ENCODE peak calls at places on chromosome 13, in eight cellular contexts. N, E, V, A, T, M, D and Y are unnamed samples.

GRCh38 chr13:91313103-91313502 is 34.4 kb upstream of the MIR17HG start:
- DNase-seq in T (peak; percentile 28), A (peak; percentile 56), N (peak; percentile 22), V (peak; percentile 49), M (no peak), D (no peak), E (no peak), Y (peak; percentile 33)

GRCh38 chr13:111317571-111318360 is 2.7 kb upstream of the TEX29 start:
- DNase-seq in T (no peak), A (no peak), V (no peak), D (no peak), N (no peak), E (no peak), M (no peak), Y (no peak)

GRCh38 chr13:46552888-46553520 is at the start of gene LRCH1:
- DNase-seq in V (peak; percentile 92), A (peak; percentile 95), M (peak; percentile 92), E (no peak), D (peak; percentile 74), T (peak; percentile 79), N (peak; percentile 70), Y (peak; percentile 80)

GRCh38 chr13:27920677-27921420 is 1.0 kb downstream of the PDX1 start:
- DNase-seq in A (peak; percentile 53), M (no peak), T (no peak), D (no peak), N (peak; percentile 26), E (no peak), V (peak; percentile 18), Y (no peak)

GRCh38 chr13:77619655-77620054 is 77.8 kb upstream of the SLAIN1 start:
- DNase-seq in E (no peak), A (no peak), M (no peak), D (no peak), V (no peak), T (no peak), N (no peak), Y (no peak)

GRCh38 chr13:79913141-79913827 is 427.6 kb downstream of the SPRY2 start:
- DNase-seq in T (no peak), M (no peak), D (no peak), A (no peak), V (no peak), E (no peak), N (no peak), Y (no peak)

GRCh38 chr13:25227690-25228089 is 55.6 kb upstream of the AMER2 start:
- DNase-seq in D (no peak), V (no peak), N (no peak), T (no peak), E (no peak), M (no peak), A (no peak), Y (no peak)

GRCh38 chr13:108365255-108365654 is 95.7 kb downstream of the TNFSF13B start:
- DNase-seq in E (no peak), V (no peak), N (no peak), D (no peak), M (no peak), A (no peak), T (no peak), Y (no peak)

GRCh38 chr13:93903909-93904308 is 575.6 kb downstream of the DCT start:
- DNase-seq in A (no peak), D (no peak), T (no peak), M (no peak), E (no peak), N (no peak), V (no peak), Y (no peak)

GRCh38 chr13:31434613-31435012 is 234.8 kb downstream of the B3GLCT start:
- DNase-seq in A (no peak), E (no peak), D (no peak), V (no peak), M (no peak), T (no peak), N (no peak), Y (no peak)

GRCh38 chr13:47859129-47859528 is 141.9 kb downstream of the SUCLA2 start:
- DNase-seq in T (no peak), A (peak; percentile 32), V (no peak), N (no peak), D (no peak), M (no peak), E (no peak), Y (no peak)

GRCh38 chr13:35349673-35350278 is 126.7 kb downstream of the MAB21L1 start:
- DNase-seq in E (peak; percentile 52), T (no peak), A (peak; percentile 16), N (peak; percentile 50), M (no peak), V (no peak), D (no peak), Y (no peak)

GRCh38 chr13:111337741-111338140 is 17.3 kb downstream of the TEX29 start:
- DNase-seq in E (no peak), D (no peak), T (no peak), N (no peak), M (no peak), V (no peak), A (no peak), Y (no peak)

DNA sequence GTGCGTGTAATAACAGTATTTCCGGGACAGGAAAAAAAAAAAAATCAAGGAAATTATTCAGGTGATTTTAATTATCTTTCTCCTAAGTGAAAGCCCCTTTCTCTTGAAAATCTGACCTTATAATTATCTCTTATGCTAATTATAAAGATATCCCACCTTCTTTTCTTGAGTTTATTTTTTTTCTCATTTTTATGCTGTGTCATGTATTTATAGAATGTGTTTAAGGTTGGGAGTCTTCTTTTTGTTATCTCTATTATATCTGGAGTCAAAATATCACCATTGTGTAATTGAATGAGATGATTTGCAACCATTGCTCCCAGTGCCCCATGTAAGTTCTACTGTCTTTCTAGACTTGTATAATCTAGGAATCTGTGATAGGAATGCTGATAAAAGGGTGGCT is 3.0 kb downstream of the TMEM255B start:
- DNase-seq in A (no peak), M (no peak), E (no peak), D (no peak), N (no peak), T (no peak), V (no peak), Y (no peak)
- H3K4me3 ChIP-seq in A (no peak overlapping the region), M (no peak overlapping the region), E (no peak overlapping the region), D (no peak overlapping the region), N (no peak overlapping the region), T (no peak overlapping the region), V (no peak overlapping the region), Y (no peak overlapping the region)

DNA sequence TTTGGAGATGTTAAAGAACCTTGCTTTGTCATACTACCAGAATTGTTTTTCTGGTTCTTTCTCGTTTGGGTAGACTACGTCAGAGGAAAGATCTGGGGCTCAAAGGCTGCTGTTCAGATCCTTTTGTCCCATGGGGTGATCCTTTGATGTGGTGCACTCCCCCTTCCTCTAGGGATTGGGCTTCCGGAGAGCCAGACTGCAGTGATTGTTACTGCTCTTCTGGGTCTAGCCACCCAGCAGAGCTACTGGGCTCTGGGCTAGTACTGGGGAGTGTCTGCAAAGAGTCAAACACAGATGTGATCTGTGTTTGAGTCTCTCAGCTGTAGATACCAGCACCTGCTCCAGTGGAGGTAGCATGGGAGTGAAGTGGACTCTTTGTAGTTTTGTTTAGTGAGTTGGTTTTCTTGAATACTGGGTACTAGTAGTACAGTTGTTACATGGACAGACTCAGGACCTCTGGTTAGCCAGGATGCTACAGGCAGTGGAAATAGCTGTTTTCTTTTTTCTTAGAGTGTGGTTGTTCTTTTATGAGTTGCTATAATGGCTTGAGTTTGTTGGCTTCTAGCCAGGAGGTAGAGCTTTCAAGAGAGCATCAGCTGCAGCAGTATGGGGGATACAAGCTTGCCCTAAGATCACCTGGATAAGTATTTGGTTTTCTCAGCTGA is 34.4 kb downstream of the DNAJC15 start:
- DNase-seq in D (peak; percentile 61), V (no peak), A (peak; percentile 82), M (no peak), T (peak; percentile 58), N (no peak), E (no peak), Y (peak; percentile 68)
- H3K4me1 ChIP-seq in D (peaks cover 25% of the 10 kb centered on the region), V (peaks cover 20% of the 10 kb centered on the region), A (peaks cover 15% of the 10 kb centered on the region), M (peaks cover 9% of the 10 kb centered on the region), T (peaks cover 41% of the 10 kb centered on the region), N (peaks cover 32% of the 10 kb centered on the region), E (peaks cover 22% of the 10 kb centered on the region), Y (peaks cover 51% of the 10 kb centered on the region)

GRCh38 chr13:26760835-26761582 is 423 bp upstream of the GPR12 start:
- DNase-seq in D (no peak), N (no peak), V (no peak), T (no peak), A (no peak), M (no peak), E (no peak), Y (no peak)

GRCh38 chr13:26758496-26759155 is 2.0 kb downstream of the GPR12 start:
- DNase-seq in N (no peak), M (no peak), V (no peak), D (no peak), E (no peak), A (no peak), T (no peak), Y (no peak)

GRCh38 chr13:26759156-26759906 is 1.3 kb downstream of the GPR12 start:
- DNase-seq in T (no peak), M (no peak), A (no peak), N (no peak), V (no peak), D (no peak), E (no peak), Y (no peak)

DNA sequence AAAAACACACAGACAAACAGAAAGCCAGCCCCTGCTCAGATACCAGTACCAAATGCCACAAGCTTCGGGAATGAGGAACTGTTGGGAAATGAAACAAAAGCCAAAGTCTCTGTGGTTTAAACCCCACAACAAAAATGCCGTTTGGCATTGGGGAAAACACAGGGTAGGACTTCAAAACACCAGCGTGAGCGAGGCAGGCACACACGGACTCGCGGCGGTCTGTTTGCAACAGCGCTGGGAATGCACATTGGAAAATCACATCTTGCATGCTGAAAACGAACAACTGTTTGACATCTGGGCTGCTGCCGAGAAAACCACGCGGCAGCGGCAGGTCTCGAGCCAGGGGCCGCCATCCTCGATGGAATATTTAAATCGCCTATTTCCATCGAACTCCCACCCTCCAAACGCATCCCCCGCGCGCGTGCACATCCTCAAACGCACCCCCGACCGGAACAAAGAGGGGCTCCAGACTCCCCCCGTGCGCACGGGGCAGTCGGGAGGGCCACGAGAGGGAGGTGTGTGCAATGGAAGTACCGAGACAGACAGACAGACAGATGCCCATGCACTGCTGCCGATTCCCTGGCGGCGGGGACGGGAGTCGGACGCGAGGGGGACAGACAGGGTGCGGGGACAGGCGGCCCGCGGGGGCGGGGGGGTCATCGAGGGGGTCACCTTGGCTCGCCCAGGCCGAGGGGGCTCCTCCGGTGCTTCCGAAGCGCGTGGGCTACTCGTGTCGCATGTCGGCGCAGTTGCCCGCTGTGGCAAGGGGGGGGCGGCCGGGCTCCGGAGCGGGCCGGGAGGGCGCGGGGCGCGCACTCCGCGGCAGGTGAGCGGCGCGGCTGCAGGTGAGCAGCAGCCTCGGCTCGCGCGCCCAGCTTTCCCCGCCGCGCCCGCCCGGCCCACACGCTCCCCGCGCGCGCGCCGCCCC is at the start of gene GPR12:
- DNase-seq in T (no peak), V (no peak), D (no peak), A (no peak), N (no peak), M (no peak), E (no peak), Y (no peak)
- H3K4me3 ChIP-seq in T (no peak within 1 kb of the TSS), V (peak within 1 kb of the TSS; percentile 37), D (peak within 1 kb of the TSS; percentile 32), A (no peak within 1 kb of the TSS), N (no peak within 1 kb of the TSS), M (peak within 1 kb of the TSS; percentile 57), E (no peak within 1 kb of the TSS), Y (no peak within 1 kb of the TSS)

DNA sequence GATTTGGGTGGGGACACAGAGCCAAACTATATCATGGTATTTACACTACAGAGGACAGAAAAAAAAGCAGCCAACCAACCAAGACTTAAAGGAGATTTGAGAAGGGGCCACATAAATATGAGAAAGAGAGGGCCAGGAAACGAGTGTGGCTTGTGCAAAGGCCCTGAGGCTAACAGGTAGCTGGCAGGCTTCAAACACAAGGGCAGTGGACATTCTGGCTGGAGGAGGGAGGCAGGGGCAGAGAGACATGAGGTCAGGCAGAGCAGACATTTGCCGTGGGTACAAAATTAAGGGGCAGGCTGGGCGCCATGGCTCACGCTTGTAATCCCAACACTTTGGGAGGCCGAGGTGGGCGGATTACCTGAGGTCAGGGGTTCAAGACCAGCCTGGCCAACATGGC is 278.7 kb downstream of the FOXO1 start:
- DNase-seq in A (no peak), D (no peak), T (no peak), M (no peak), V (no peak), N (no peak), E (no peak), Y (no peak)
- H3K4me1 ChIP-seq in A (no peaks in the 10 kb centered on the region), D (peaks cover 12% of the 10 kb centered on the region), T (peaks cover 24% of the 10 kb centered on the region), M (no peaks in the 10 kb centered on the region), V (no peaks in the 10 kb centered on the region), N (peaks cover 9% of the 10 kb centered on the region), E (peaks cover 11% of the 10 kb centered on the region), Y (peaks cover 34% of the 10 kb centered on the region)